ENCODE peak calls at places on chromosomes 4 and X, in four cellular contexts. Z, X, A and M are unnamed samples.

GRCh38 chr4:108351806-108352205 is 183.1 kb upstream of the LEF1 start:
- DNase-seq in Z (no peak), A (no peak), X (no peak), M (no peak)

GRCh38 chr4:171954650-171955049 is 141.4 kb downstream of the GALNTL6 start:
- DNase-seq in X (no peak), Z (no peak), A (no peak), M (no peak)

GRCh38 chr4:89769856-89770255 is 67.1 kb downstream of the SNCA start:
- DNase-seq in X (no peak), Z (peak; percentile 67), A (no peak), M (no peak)

GRCh38 chrX:150968862-150969720 is 14.0 kb upstream of the HMGB3 start:
- DNase-seq in Z (no peak), X (no peak), A (no peak), M (no peak)

GRCh38 chr4:52588097-52588496 is 71.0 kb downstream of the USP46 start:
- DNase-seq in Z (peak; percentile 46), X (peak; percentile 39), A (peak; percentile 33), M (peak; percentile 58)

GRCh38 chr4:170420255-170420693 is 330.5 kb upstream of the AADAT start:
- DNase-seq in Z (peak; percentile 18), A (peak; percentile 14), X (peak; percentile 22), M (no peak)

GRCh38 chrX:87236836-87237235 is 280.8 kb upstream of the KLHL4 start:
- DNase-seq in A (no peak), X (no peak), Z (no peak), M (no peak)

GRCh38 chr4:164383187-164384181 is 370.4 kb upstream of the SMIM31 start:
- DNase-seq in A (no peak), X (peak; percentile 6), Z (peak; percentile 51), M (peak; percentile 46)

GRCh38 chr4:126465341-126465740 is 1150.6 kb downstream of the FAT4 start:
- DNase-seq in Z (no peak), X (peak; percentile 1), A (no peak), M (no peak)

GRCh38 chrX:7316887-7317286 is 168.9 kb upstream of the PUDP start:
- DNase-seq in A (no peak), X (peak; percentile 81), Z (no peak), M (no peak)

GRCh38 chr4:8260656-8261111 is 8.9 kb upstream of the HTRA3 start:
- DNase-seq in A (peak; percentile 79), Z (peak; percentile 63), X (peak; percentile 88), M (no peak)

GRCh38 chr4:82394896-82395295 is 21.1 kb upstream of the HNRNPD start:
- DNase-seq in A (peak; percentile 93), Z (no peak), X (no peak), M (no peak)

GRCh38 chr4:57763070-57763469 is 652.9 kb upstream of the IGFBP7 start:
- DNase-seq in X (no peak), A (peak; percentile 26), Z (no peak), M (no peak)

GRCh38 chrX:76253432-76253831 is 80.6 kb downstream of the PBDC1 start:
- DNase-seq in X (peak; percentile 38), Z (peak; percentile 18), A (peak; percentile 56), M (no peak)

GRCh38 chr4:73922766-73923630 is 53.8 kb downstream of the CXCL1 start:
- DNase-seq in Z (no peak), A (peak; percentile 83), X (peak; percentile 69), M (no peak)

GRCh38 chr4:111957131-111957530 is 188.1 kb upstream of the FAM241A start:
- DNase-seq in X (no peak), A (no peak), Z (no peak), M (no peak)

GRCh38 chr4:84965558-84966381 is 720 bp downstream of the WDFY3 start:
- DNase-seq in A (peak; percentile 26), Z (peak; percentile 50), X (peak; percentile 74), M (peak; percentile 80)

GRCh38 chrX:106698693-106699092 is 27.8 kb upstream of the RNF128 start:
- DNase-seq in A (no peak), X (peak; percentile 72), Z (no peak), M (no peak)

GRCh38 chr4:83810428-83810827 is 274.5 kb downstream of the GPAT3 start:
- DNase-seq in A (peak; percentile 20), X (peak; percentile 67), Z (no peak), M (no peak)

GRCh38 chrX:140432328-140433025 is 72.4 kb downstream of the SOX3 start:
- DNase-seq in X (peak; percentile 1), Z (peak; percentile 56), A (no peak), M (peak; percentile 66)

GRCh38 chr4:41058426-41058825 is 155.9 kb downstream of the APBB2 start:
- DNase-seq in Z (no peak), X (peak; percentile 26), A (no peak), M (no peak)

GRCh38 chr4:37889849-37890500 is 909 bp upstream of the TBC1D1 start:
- DNase-seq in Z (peak; percentile 24), A (no peak), X (peak; percentile 13), M (peak; percentile 65)

GRCh38 chr4:157004279-157005161 is 32.9 kb upstream of the PDGFC start:
- DNase-seq in Z (no peak), A (no peak), X (no peak), M (no peak)

GRCh38 chr4:113683143-113683542 is 78.4 kb downstream of the CAMK2D start:
- DNase-seq in Z (no peak), X (no peak), A (no peak), M (no peak)

GRCh38 chr4:121726642-121727268 is 30.0 kb upstream of the ANXA5 start:
- DNase-seq in X (peak; percentile 76), A (peak; percentile 79), Z (no peak), M (no peak)

GRCh38 chr4:7192252-7193039 is at the start of gene SORCS2:
- DNase-seq in X (peak; percentile 85), A (peak; percentile 68), Z (peak; percentile 65), M (peak; percentile 88)

GRCh38 chr4:14399919-14400706 is 602.2 kb upstream of the CPEB2 start:
- DNase-seq in A (peak; percentile 2), Z (no peak), X (no peak), M (no peak)

GRCh38 chrX:18668468-18668867 is 3.4 kb downstream of the RS1 start:
- DNase-seq in Z (no peak), A (no peak), X (no peak), M (no peak)

GRCh38 chr4:107094332-107094731 is 58.2 kb upstream of the DKK2 start:
- DNase-seq in Z (no peak), A (peak; percentile 26), X (peak; percentile 71), M (no peak)

DNA sequence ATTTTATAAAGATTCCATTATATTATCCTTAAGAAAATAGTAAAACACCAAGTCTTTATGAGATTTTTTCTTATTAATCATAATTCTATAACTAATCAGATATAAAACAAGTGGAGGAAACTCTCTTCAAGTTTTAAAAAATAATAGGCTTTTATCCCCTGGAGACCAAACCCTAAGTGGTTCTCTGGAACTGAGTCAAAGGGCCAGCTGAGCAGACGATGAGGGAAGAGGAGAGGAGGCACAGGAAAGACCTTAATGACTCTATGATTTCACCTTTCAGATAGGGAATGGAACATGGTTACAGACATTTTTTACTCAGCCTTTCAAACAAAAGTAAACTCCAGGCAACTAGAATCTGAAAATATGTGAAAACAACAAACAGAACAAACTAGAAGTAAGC is 201.8 kb downstream of the SLC39A8 start:
- DNase-seq in A (no peak), X (no peak), Z (no peak), M (no peak)
- H3K27ac ChIP-seq in A (no peak overlapping the region), X (no peak overlapping the region), Z (no peak overlapping the region), M (no peak overlapping the region)

DNA sequence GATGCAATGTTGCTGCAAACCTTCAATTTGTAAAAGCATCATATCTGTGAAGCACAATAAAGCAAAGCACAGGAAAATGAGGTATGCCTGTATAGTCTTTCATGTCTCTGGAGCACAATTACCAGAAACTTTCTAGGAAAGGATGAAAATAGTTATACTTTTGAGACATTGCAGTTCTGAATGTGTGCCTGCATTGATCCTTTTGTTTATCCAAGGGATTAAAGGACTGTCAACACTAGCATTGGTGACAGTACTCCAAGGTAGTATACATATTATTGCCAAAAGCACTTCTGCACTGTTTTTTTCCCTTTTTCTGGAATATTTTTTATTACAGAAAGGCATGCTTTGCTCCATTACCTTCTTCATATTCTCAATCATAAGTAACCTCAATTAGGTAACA is 476.0 kb downstream of the GABRG1 start:
- DNase-seq in Z (no peak), X (no peak), A (no peak), M (no peak)
- H3K4me1 ChIP-seq in Z (no peaks in the 10 kb centered on the region), X (no peaks in the 10 kb centered on the region), A (no peaks in the 10 kb centered on the region), M (no peaks in the 10 kb centered on the region)

DNA sequence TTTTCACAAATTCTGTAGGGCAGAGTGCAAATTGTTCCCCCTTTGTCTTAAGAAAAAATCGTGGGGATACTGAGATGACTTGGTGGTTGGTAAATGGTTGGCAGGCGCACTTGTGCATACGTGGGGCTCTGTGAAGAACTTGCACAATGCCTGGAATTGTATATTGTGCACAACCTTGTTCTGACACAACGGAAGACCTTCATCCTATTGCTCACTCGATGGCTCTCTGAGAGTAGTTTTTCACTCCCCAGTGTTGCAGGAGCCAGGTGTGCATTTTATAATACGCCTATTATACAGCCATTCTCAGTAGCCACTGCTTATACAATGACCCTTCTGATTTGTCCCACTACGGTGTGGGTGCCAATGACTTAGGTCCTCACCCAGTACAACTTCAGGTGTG is 150.1 kb downstream of the SPRY1 start:
- DNase-seq in A (no peak), Z (no peak), X (no peak), M (no peak)
- H3K27ac ChIP-seq in A (no peak overlapping the region), Z (no peak overlapping the region), X (no peak overlapping the region), M (no peak overlapping the region)

DNA sequence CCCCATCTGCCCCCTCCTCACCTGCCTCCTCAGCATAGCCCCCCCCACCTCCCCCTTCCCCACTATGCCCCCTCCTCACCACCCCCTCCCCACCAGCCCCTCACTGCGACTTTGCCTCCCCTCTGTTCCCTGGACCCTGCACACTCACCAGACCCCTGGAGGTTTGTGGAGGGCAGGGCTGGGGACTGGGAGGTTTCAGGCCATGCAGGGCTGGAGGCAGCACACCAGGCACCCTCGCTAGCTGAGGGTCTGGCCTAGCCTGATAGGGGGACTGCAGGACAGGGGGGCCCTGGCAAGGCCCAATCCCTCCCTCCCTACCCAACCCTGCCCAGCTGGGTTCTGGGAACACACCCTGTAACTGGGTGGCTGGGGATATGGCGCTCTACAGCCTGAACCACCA is 28.0 kb downstream of the TACC3 start:
- DNase-seq in X (no peak), A (no peak), Z (no peak), M (no peak)
- H3K4me1 ChIP-seq in X (no peaks in the 10 kb centered on the region), A (no peaks in the 10 kb centered on the region), Z (no peaks in the 10 kb centered on the region), M (no peaks in the 10 kb centered on the region)